ENCODE peak calls at places on chromosome 6, in six cellular contexts. V is amniotic stem cell; P is cardiac fibroblast; J is endodermal cell; N is A673; K is activated T-helper 9 cell treated with anti-CD3 and anti-CD28 coated beads, Interleukin-2, amount 50 U/mL, for 16 hours. H is an unnamed sample.

GRCh38 chr6:125722886-125723285 is 26.5 kb upstream of the HEY2 start:
- DNase-seq in V (no peak), P (no peak), J (no peak), N (no peak), K (no peak), H (no peak)

GRCh38 chr6:147817042-147817689 is 308.7 kb downstream of the SAMD5 start:
- DNase-seq in V (no peak), P (no peak), J (no peak), N (no peak), K (no peak), H (no peak)

GRCh38 chr6:42163941-42164340 is 9.2 kb upstream of the GUCA1A start:
- DNase-seq in V (no peak), P (no peak), J (no peak), N (no peak), K (no peak), H (no peak)

GRCh38 chr6:87366428-87366827 is 21.8 kb downstream of the C6orf163 start:
- DNase-seq in V (no peak), P (no peak), J (no peak), N (no peak), K (no peak), H (no peak)

GRCh38 chr6:119308994-119309657 is 40.4 kb downstream of the MAN1A1 start:
- DNase-seq in V (no peak), P (no peak), J (no peak), N (peak), K (no peak), H (no peak)

GRCh38 chr6:39496951-39497350 is 174.4 kb upstream of the KCNK16 start:
- DNase-seq in V (no peak), P (peak), J (no peak), N (no peak), K (no peak), H (no peak)

GRCh38 chr6:156783958-156784357 is 6.8 kb downstream of the ARID1B start:
- DNase-seq in V (no peak), P (no peak), J (no peak), N (no peak), K (no peak), H (no peak)

GRCh38 chr6:11830105-11830504 is 51.5 kb upstream of the ADTRP start:
- DNase-seq in V (no peak), P (no peak), J (no peak), N (no peak), K (no peak), H (no peak)

GRCh38 chr6:4577406-4577805 is 198.8 kb upstream of the CDYL start:
- DNase-seq in V (peak), P (peak), J (no peak), N (no peak), K (no peak), H (peak)

GRCh38 chr6:31597006-31597405 is 4.2 kb upstream of the NCR3 start:
- DNase-seq in V (no peak), P (peak), J (no peak), N (peak), K (no peak), H (no peak)

GRCh38 chr6:105174512-105174911 is 5.3 kb downstream of the POPDC3 start:
- DNase-seq in V (no peak), P (no peak), J (no peak), N (no peak), K (no peak), H (no peak)

GRCh38 chr6:150266963-150267685 is 101.7 kb upstream of the IYD start:
- DNase-seq in V (no peak), P (no peak), J (no peak), N (no peak), K (no peak), H (no peak)

GRCh38 chr6:136967874-136968752 is 46.0 kb downstream of the SLC35D3 start:
- DNase-seq in V (peak), P (peak), J (peak), N (peak), K (peak), H (peak)

GRCh38 chr6:10507715-10508114 is 13.4 kb upstream of the GCNT2 start:
- DNase-seq in V (no peak), P (no peak), J (no peak), N (no peak), K (no peak), H (no peak)

GRCh38 chr6:9126845-9127560 is 691.7 kb upstream of the SLC35B3 start:
- DNase-seq in V (peak), P (peak), J (no peak), N (peak), K (no peak), H (peak)

GRCh38 chr6:34028691-34029360 is 117.1 kb downstream of the GRM4 start:
- DNase-seq in V (no peak), P (no peak), J (no peak), N (no peak), K (no peak), H (no peak)

GRCh38 chr6:170455335-170455979 is 97.7 kb downstream of the PSMB1 start:
- DNase-seq in V (no peak), P (no peak), J (peak), N (no peak), K (no peak), H (no peak)

GRCh38 chr6:122184260-122184934 is 215.1 kb upstream of the HSF2 start:
- DNase-seq in V (peak), P (peak), J (no peak), N (peak), K (no peak), H (no peak)

GRCh38 chr6:144379356-144379755 is 94.2 kb downstream of the UTRN start:
- DNase-seq in V (no peak), P (no peak), J (no peak), N (peak), K (no peak), H (no peak)

GRCh38 chr6:120279706-120280105 is 930.1 kb upstream of the MAN1A1 start:
- DNase-seq in V (no peak), P (no peak), J (no peak), N (no peak), K (no peak), H (no peak)

GRCh38 chr6:41625442-41625841 is 12.8 kb upstream of the MDFI start:
- DNase-seq in V (no peak), P (peak), J (no peak), N (no peak), K (no peak), H (no peak)

GRCh38 chr6:92683769-92684168 is 735.6 kb downstream of the EPHA7 start:
- DNase-seq in V (no peak), P (no peak), J (no peak), N (no peak), K (no peak), H (no peak)

GRCh38 chr6:36442671-36443497 is at the start of the genes KCTD20 and PXT1:
- DNase-seq in V (peak), P (peak), J (peak), N (peak), K (peak), H (no peak)

GRCh38 chr6:89471287-89471867 is 38.4 kb downstream of the ANKRD6 start:
- DNase-seq in V (no peak), P (peak), J (peak), N (no peak), K (no peak), H (no peak)

GRCh38 chr6:163413345-163414116 is 987 bp upstream of the QKI start:
- DNase-seq in V (peak), P (peak), J (peak), N (peak), K (peak), H (no peak)

GRCh38 chr6:158607411-158608170 is 37.0 kb downstream of the DYNLT1 start:
- DNase-seq in V (no peak), P (no peak), J (no peak), N (no peak), K (no peak), H (no peak)

GRCh38 chr6:21908117-21908848 is 314.7 kb downstream of the SOX4 start:
- DNase-seq in V (no peak), P (peak), J (peak), N (no peak), K (no peak), H (no peak)

GRCh38 chr6:90000864-90001731 is 106.8 kb downstream of the GJA10 start:
- DNase-seq in V (no peak), P (no peak), J (no peak), N (peak), K (no peak), H (no peak)

GRCh38 chr6:160222491-160222890 is 36.1 kb downstream of the SLC22A2 start:
- DNase-seq in V (no peak), P (no peak), J (peak), N (no peak), K (no peak), H (no peak)

GRCh38 chr6:137260205-137260604 is 41.0 kb upstream of the IFNGR1 start:
- DNase-seq in V (no peak), P (no peak), J (no peak), N (no peak), K (no peak), H (no peak)

GRCh38 chr6:22263748-22264147 is 33.1 kb downstream of the PRL start:
- DNase-seq in V (no peak), P (no peak), J (no peak), N (no peak), K (no peak), H (no peak)

GRCh38 chr6:44386364-44386928 is 1.1 kb upstream of the CDC5L start:
- DNase-seq in V (no peak), P (peak), J (no peak), N (no peak), K (no peak), H (no peak)

GRCh38 chr6:88823998-88824397 is 139.4 kb downstream of the RNGTT start:
- DNase-seq in V (peak), P (no peak), J (no peak), N (no peak), K (no peak), H (peak)

GRCh38 chr6:168388641-168389633 is 52.0 kb upstream of the SMOC2 start:
- DNase-seq in V (no peak), P (no peak), J (peak), N (no peak), K (no peak), H (no peak)

GRCh38 chr6:48151142-48151541 is 40.1 kb upstream of the PTCHD4 start:
- DNase-seq in V (no peak), P (peak), J (no peak), N (no peak), K (no peak), H (no peak)